ENCODE peak calls at places on chromosomes 13 and 19, in five cellular contexts. F, D, J, V and B are unnamed samples.

GRCh38 chr13:52785721-52786120 is 46.1 kb upstream of the CNMD start:
- DNase-seq in F (no peak), D (no peak), J (no peak), V (no peak), B (no peak)

GRCh38 chr13:56861472-56861871 is 279.2 kb upstream of the PRR20A start:
- DNase-seq in F (no peak), D (no peak), J (no peak), V (no peak), B (no peak)

GRCh38 chr13:46622918-46623256 is 69.9 kb downstream of the LRCH1 start:
- DNase-seq in F (peak; percentile 41), D (peak; percentile 25), J (peak; percentile 65), V (peak; percentile 40), B (no peak)

GRCh38 chr13:42086582-42086981 is 38.1 kb downstream of the DGKH start:
- DNase-seq in F (no peak), D (no peak), J (no peak), V (no peak), B (no peak)

GRCh38 chr19:1355974-1356865 is 27.5 kb upstream of the NDUFS7 start:
- DNase-seq in F (peak; percentile 43), D (no peak), J (peak; percentile 55), V (no peak), B (no peak)

GRCh38 chr19:35404879-35405622 is 34.2 kb downstream of the GPR42 start:
- DNase-seq in F (peak; percentile 51), D (peak; percentile 40), J (no peak), V (no peak), B (peak; percentile 86)

GRCh38 chr13:42985312-42986175 is 6.5 kb downstream of the EPSTI1 start:
- DNase-seq in F (peak; percentile 81), D (no peak), J (peak; percentile 19), V (no peak), B (no peak)

GRCh38 chr19:33389574-33390119 is 16.1 kb downstream of the CEBPG start:
- DNase-seq in F (no peak), D (no peak), J (no peak), V (peak; percentile 23), B (no peak)

GRCh38 chr19:41195675-41196497 is 2.9 kb downstream of the CYP2S1 start:
- DNase-seq in F (no peak), D (no peak), J (no peak), V (no peak), B (no peak)

GRCh38 chr13:23849670-23850069 is 39.5 kb downstream of the MIPEP start:
- DNase-seq in F (no peak), D (no peak), J (no peak), V (no peak), B (no peak)

GRCh38 chr13:95547531-95548167 is 4.9 kb upstream of the CLDN10 start:
- DNase-seq in F (no peak), D (no peak), J (no peak), V (no peak), B (no peak)

GRCh38 chr13:83815598-83815997 is 66.7 kb downstream of the SLITRK1 start:
- DNase-seq in F (no peak), D (no peak), J (no peak), V (no peak), B (no peak)

GRCh38 chr13:85728831-85729230 is 70.4 kb downstream of the SLITRK6 start:
- DNase-seq in F (no peak), D (no peak), J (no peak), V (no peak), B (no peak)

GRCh38 chr19:33767898-33768413 is 28.7 kb upstream of the KCTD15 start:
- DNase-seq in F (no peak), D (no peak), J (no peak), V (no peak), B (peak; percentile 49)

GRCh38 chr19:1126984-1127760 is 23.4 kb downstream of the GPX4 start:
- DNase-seq in F (no peak), D (no peak), J (no peak), V (no peak), B (no peak)

GRCh38 chr19:10096615-10096963 is 5.9 kb downstream of the ANGPTL6 start:
- DNase-seq in F (peak; percentile 39), D (no peak), J (no peak), V (no peak), B (no peak)

GRCh38 chr19:5578094-5578846 is 10.5 kb upstream of the TINCR start:
- DNase-seq in F (peak; percentile 73), D (peak; percentile 68), J (peak; percentile 64), V (peak; percentile 75), B (peak; percentile 82)

GRCh38 chr19:55258828-55259539 is at the start of gene PPP6R1:
- DNase-seq in F (peak; percentile 97), D (peak; percentile 99), J (peak; percentile 100), V (peak; percentile 100), B (peak; percentile 100)

GRCh38 chr19:55257461-55258411 is 1.1 kb downstream of the PPP6R1 start:
- DNase-seq in F (no peak), D (no peak), J (peak; percentile 25), V (peak; percentile 51), B (peak; percentile 66)

GRCh38 chr19:55261671-55262126 is 2.9 kb upstream of the PPP6R1 start:
- DNase-seq in F (no peak), D (no peak), J (no peak), V (peak; percentile 42), B (no peak)

GRCh38 chr19:55258476-55258827 is 365 bp downstream of the PPP6R1 start:
- DNase-seq in F (no peak), D (peak; percentile 25), J (no peak), V (no peak), B (peak; percentile 68)

GRCh38 chr19:55259540-55260210 is 858 bp upstream of the PPP6R1 start:
- DNase-seq in F (no peak), D (no peak), J (no peak), V (no peak), B (no peak)
- TF ChIP-seq POLR2A in F (no peak), D (no peak), J (no peak), V (no peak), B (no peak)

GRCh38 chr19:43466793-43467192 is 1.4 kb upstream of the LYPD3 start:
- DNase-seq in F (no peak), D (no peak), J (no peak), V (no peak), B (no peak)

GRCh38 chr19:43464089-43464775 is 1.2 kb downstream of the LYPD3 start:
- DNase-seq in F (peak; percentile 81), D (peak; percentile 66), J (peak; percentile 84), V (peak; percentile 89), B (no peak)

GRCh38 chr19:43467276-43467675 is 1.9 kb upstream of the LYPD3 start:
- DNase-seq in F (no peak), D (no peak), J (no peak), V (no peak), B (no peak)

GRCh38 chr19:43463381-43464088 is 1.9 kb downstream of the LYPD3 start:
- DNase-seq in F (peak; percentile 99), D (peak; percentile 98), J (peak; percentile 98), V (peak; percentile 99), B (peak; percentile 92)

GRCh38 chr19:43465468-43466120 is at the start of gene LYPD3:
- DNase-seq in F (peak; percentile 64), D (no peak), J (peak; percentile 49), V (peak; percentile 68), B (no peak)
- TF ChIP-seq POLR2A in F (no peak), D (no peak), J (no peak), V (no peak), B (no peak)

DNA sequence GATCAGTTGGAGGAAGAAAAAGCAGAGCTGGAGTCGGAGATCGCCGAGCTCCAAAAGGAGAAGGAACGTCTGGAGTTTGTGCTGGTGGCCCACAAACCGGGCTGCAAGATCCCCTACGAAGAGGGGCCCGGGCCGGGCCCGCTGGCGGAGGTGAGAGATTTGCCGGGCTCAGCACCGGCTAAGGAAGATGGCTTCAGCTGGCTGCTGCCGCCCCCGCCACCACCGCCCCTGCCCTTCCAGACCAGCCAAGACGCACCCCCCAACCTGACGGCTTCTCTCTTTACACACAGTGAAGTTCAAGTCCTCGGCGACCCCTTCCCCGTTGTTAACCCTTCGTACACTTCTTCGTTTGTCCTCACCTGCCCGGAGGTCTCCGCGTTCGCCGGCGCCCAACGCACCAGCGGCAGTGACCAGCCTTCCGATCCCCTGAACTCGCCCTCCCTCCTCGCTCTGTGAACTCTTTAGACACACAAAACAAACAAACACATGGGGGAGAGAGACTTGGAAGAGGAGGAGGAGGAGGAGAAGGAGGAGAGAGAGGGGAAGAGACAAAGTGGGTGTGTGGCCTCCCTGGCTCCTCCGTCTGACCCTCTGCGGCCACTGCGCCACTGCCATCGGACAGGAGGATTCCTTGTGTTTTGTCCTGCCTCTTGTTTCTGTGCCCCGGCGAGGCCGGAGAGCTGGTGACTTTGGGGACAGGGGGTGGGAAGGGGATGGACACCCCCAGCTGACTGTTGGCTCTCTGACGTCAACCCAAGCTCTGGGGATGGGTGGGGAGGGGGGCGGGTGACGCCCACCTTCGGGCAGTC is 5.0 kb downstream of the FOSB start:
- DNase-seq in F (no peak), D (no peak), J (no peak), V (no peak), B (no peak)
- TF ChIP-seq POLR2A in F (no peak), D (no peak), J (no peak), V (no peak), B (no peak)

GRCh38 chr13:28138756-28139470 is 568 bp downstream of the PAN3 start:
- DNase-seq in F (peak; percentile 87), D (peak; percentile 80), J (peak; percentile 78), V (peak; percentile 86), B (peak; percentile 27)
- TF ChIP-seq POLR2A in F (peak; percentile 72), D (peak; percentile 79), J (peak; percentile 70), V (peak; percentile 67), B (peak; percentile 59)